ENCODE peak calls at places on chromosomes 3 and 15, in six cellular contexts. H is right atrium auricular region, T is right lobe of liver, B is H9, Y is NB4, N is A549. G is an unnamed sample.

GRCh38 chr3:65532164-65532563 is 506.6 kb downstream of the MAGI1 start:
- DNase-seq in H (no peak), T (no peak), Y (no peak), B (no peak), N (no peak), G (no peak)

GRCh38 chr3:153158961-153159735 is 2.9 kb upstream of the RAP2B start:
- DNase-seq in Y (no peak), T (no peak), N (no peak), B (no peak), H (no peak), G (no peak)

GRCh38 chr3:23915537-23916108 is 1.2 kb downstream of the NKIRAS1 start:
- DNase-seq in Y (peak), T (peak), H (no peak), N (no peak), B (no peak), G (no peak)

GRCh38 chr15:85623648-85624047 is 171.1 kb downstream of the KLHL25 start:
- DNase-seq in B (no peak), H (no peak), T (no peak), N (no peak), Y (peak), G (no peak)

GRCh38 chr3:197912770-197913476 is 37.1 kb upstream of the RPL35A start:
- DNase-seq in H (no peak), T (no peak), Y (no peak), B (peak), N (no peak), G (no peak)

GRCh38 chr3:52834871-52835501 is at the start of gene MUSTN1:
- DNase-seq in T (peak), Y (peak), B (no peak), H (peak), N (no peak), G (no peak)

GRCh38 chr3:196741401-196741761 is 1.7 kb downstream of the PAK2 start:
- DNase-seq in N (no peak), B (no peak), T (no peak), Y (no peak), H (no peak), G (no peak)

GRCh38 chr3:14369675-14370669 is 32.4 kb upstream of the SLC6A6 start:
- DNase-seq in B (peak), T (no peak), N (peak), Y (no peak), H (no peak), G (no peak)

GRCh38 chr15:90557651-90558084 is 27.9 kb downstream of the CRTC3 start:
- DNase-seq in T (peak), H (peak), Y (no peak), B (no peak), N (no peak), G (no peak)

GRCh38 chr3:13403818-13404216 is 16.3 kb downstream of the NUP210 start:
- DNase-seq in N (no peak), H (no peak), Y (no peak), B (no peak), T (no peak), G (no peak)

GRCh38 chr15:71352125-71352524 is 236.9 kb downstream of the THSD4 start:
- DNase-seq in N (no peak), B (no peak), Y (no peak), H (no peak), T (no peak), G (no peak)

GRCh38 chr3:27312044-27312668 is 57.0 kb downstream of the NEK10 start:
- DNase-seq in N (peak), B (no peak), Y (peak), H (no peak), T (no peak), G (no peak)

GRCh38 chr15:48395532-48396011 is 64.3 kb downstream of the DUT start:
- DNase-seq in T (no peak), B (no peak), H (peak), Y (no peak), N (no peak), G (no peak)

GRCh38 chr15:83164409-83165404 is 42.9 kb downstream of the HDGFL3 start:
- DNase-seq in Y (no peak), B (no peak), T (no peak), H (no peak), N (no peak), G (no peak)

GRCh38 chr3:81513591-81513990 is 247.9 kb downstream of the GBE1 start:
- DNase-seq in B (no peak), Y (no peak), H (no peak), T (no peak), N (no peak), G (no peak)

GRCh38 chr3:189143321-189143720 is 28.4 kb upstream of the TPRG1 start:
- DNase-seq in Y (no peak), N (no peak), H (no peak), T (no peak), B (no peak), G (no peak)

GRCh38 chr3:53139833-53140574 is 9.8 kb upstream of the RFT1 start:
- DNase-seq in B (no peak), H (no peak), T (no peak), N (no peak), Y (no peak), G (no peak)

GRCh38 chr15:80418892-80419537 is 14.8 kb downstream of the ARNT2 start:
- DNase-seq in B (no peak), N (peak), T (no peak), Y (peak), H (no peak), G (no peak)

GRCh38 chr3:40068647-40069046 is 240.9 kb upstream of the EIF1B start:
- DNase-seq in Y (no peak), N (no peak), T (no peak), B (no peak), H (no peak), G (no peak)

GRCh38 chr3:194840661-194841514 is 155.2 kb downstream of the FAM43A start:
- DNase-seq in H (peak), T (no peak), B (no peak), Y (peak), N (peak), G (no peak)

GRCh38 chr3:49058011-49058410 is 28.8 kb upstream of the IMPDH2 start:
- DNase-seq in N (no peak), Y (no peak), H (no peak), B (no peak), T (no peak), G (no peak)

GRCh38 chr3:108127301-108127988 is 36.6 kb upstream of the CD47 start:
- DNase-seq in B (no peak), H (no peak), T (no peak), Y (peak), N (no peak), G (no peak)

GRCh38 chr3:28348286-28348636 is 260 bp upstream of the ZCWPW2 start:
- DNase-seq in N (no peak), B (no peak), T (no peak), H (peak), Y (no peak), G (no peak)

GRCh38 chr3:64224826-64225606 is at the start of gene PRICKLE2:
- DNase-seq in B (peak), T (peak), N (peak), Y (no peak), H (peak), G (no peak)

GRCh38 chr3:52231502-52232278 is 6.2 kb upstream of the TLR9 start:
- DNase-seq in N (peak), T (peak), Y (peak), B (peak), H (no peak), G (no peak)

GRCh38 chr3:31648286-31648968 is 115.7 kb downstream of the STT3B start:
- DNase-seq in T (no peak), H (no peak), B (no peak), Y (no peak), N (no peak), G (no peak)

GRCh38 chr3:193775421-193776077 is 182.5 kb downstream of the OPA1 start:
- DNase-seq in B (peak), Y (no peak), H (no peak), T (no peak), N (no peak), G (no peak)

GRCh38 chr3:171183042-171183441 is 156.5 kb upstream of the SLC2A2 start:
- DNase-seq in H (no peak), T (peak), N (peak), Y (no peak), B (no peak), G (no peak)
- TF ChIP-seq CTCF in H (no peak), T (peak), N (peak), Y (no peak), B (no peak), G (peak)

GRCh38 chr15:29132110-29132420 is 137.6 kb downstream of the NSMCE3 start:
- DNase-seq in B (peak), H (no peak), Y (no peak), N (no peak), T (no peak), G (peak)

GRCh38 chr15:29130461-29130860 is 139.2 kb downstream of the NSMCE3 start:
- DNase-seq in N (no peak), H (no peak), T (no peak), B (no peak), Y (no peak), G (no peak)

GRCh38 chr15:29129903-29130302 is 139.7 kb downstream of the NSMCE3 start:
- DNase-seq in N (no peak), Y (no peak), H (no peak), B (no peak), T (no peak), G (peak)

GRCh38 chr15:29132786-29133185 is 136.8 kb downstream of the NSMCE3 start:
- DNase-seq in N (no peak), H (no peak), Y (no peak), T (no peak), B (no peak), G (peak)

GRCh38 chr15:29131336-29132109 is 138.1 kb downstream of the NSMCE3 start:
- DNase-seq in N (no peak), B (peak), Y (peak), H (no peak), T (no peak), G (peak)
- TF ChIP-seq CTCF in N (no peak), B (no peak), Y (no peak), H (no peak), T (no peak), G (no peak)

DNA sequence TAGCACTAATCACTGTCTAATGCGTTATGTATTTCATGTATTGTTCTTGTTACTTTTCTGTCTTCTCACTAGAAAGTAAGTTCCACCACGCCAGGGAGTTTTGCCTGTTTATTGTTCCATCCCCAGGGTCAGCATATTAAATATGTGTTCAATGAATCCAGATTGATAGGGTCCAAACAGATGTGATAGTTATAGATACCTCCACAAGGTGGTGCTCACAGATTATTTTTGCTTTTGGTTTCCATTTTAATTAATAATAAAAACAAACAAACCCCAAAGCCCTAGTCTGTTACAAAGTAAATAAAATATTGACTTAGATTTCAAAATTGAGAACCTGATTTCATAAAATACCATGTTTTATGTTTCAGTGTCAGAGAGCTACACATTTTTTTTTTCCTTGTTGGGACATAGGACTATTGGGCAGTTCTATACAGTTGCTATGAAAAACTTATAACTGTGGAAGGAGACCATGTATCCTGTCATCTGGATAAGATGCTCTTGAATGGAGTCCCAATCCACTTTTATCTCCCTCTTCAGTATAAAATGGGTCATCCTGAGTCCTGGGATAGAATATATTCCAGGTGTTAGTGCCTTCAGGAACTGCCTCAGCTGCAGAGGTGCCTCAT is 12.4 kb downstream of the OTOL1 start:
- DNase-seq in B (no peak), Y (peak), T (no peak), H (no peak), N (peak), G (no peak)
- TF ChIP-seq CTCF in B (peak), Y (no peak), T (peak), H (peak), N (peak), G (peak)

GRCh38 chr15:100384108-100384410 is 42.3 kb upstream of the ADAMTS17 start:
- DNase-seq in B (no peak), Y (no peak), H (no peak), T (no peak), N (no peak), G (no peak)
- TF ChIP-seq CTCF in B (no peak), Y (no peak), H (no peak), T (no peak), N (no peak), G (no peak)

GRCh38 chr15:87781959-87782625 is 474.4 kb downstream of the NTRK3 start:
- DNase-seq in B (no peak), T (no peak), Y (no peak), N (no peak), H (no peak), G (no peak)

GRCh38 chr15:87779746-87780145 is 476.8 kb downstream of the NTRK3 start:
- DNase-seq in T (no peak), N (no peak), H (no peak), B (no peak), Y (no peak), G (no peak)

GRCh38 chr15:87777054-87777498 is 479.5 kb downstream of the NTRK3 start:
- DNase-seq in T (no peak), Y (peak), B (no peak), N (no peak), H (peak), G (no peak)

DNA sequence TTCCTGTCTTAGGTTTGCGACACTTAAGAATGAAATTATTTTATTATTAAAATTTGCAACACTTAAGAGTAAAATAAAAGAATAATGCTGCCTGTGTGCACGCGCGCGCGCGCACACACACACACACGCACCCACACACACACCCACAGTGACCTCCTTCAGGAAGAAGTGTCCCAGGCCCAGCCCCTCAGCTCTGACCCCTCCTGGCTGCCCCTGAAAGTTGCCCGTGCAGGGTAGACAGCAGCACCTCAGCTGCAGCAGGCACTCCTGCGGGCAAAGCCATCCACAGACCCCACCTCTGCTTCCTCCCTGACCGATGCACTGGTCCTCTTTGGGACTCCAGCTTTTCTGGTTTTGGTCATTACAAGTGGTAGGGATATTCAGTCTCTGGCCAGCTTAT is 478.2 kb downstream of the NTRK3 start:
- DNase-seq in Y (no peak), T (no peak), N (no peak), B (no peak), H (no peak), G (no peak)
- TF ChIP-seq CTCF in Y (no peak), T (no peak), N (no peak), B (peak), H (no peak), G (no peak)

DNA sequence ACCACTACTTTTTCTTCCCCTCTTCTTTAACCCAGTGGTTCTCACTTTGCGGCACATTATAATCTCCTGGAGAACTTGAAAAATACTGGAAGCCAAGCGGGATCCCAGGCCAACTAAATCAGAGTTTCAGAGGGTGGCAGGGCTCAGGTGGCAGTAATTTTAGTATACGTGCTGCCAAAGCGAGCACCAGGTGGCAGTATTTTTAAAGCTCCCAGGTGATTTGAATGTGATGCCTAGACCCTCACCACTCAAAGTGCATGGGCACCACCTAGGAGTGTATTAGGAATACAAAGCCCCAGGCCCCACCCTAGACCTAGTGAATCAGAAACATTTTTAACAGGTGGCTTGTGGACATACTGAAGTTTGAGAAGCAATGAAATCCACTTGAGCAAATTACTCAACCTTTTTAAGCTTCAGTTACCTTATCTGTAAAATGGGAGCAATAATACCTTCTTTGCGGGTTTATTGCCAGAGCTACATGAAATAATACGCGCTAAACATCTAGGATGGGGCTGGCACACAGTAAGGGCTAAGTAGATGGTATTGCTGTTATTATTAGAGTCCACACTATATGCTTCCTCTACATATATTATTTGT is 8.3 kb downstream of the B3GALNT1 start:
- DNase-seq in N (peak), H (no peak), B (peak), Y (peak), T (peak), G (no peak)
- TF ChIP-seq CTCF in N (peak), H (peak), B (peak), Y (peak), T (peak), G (peak)

DNA sequence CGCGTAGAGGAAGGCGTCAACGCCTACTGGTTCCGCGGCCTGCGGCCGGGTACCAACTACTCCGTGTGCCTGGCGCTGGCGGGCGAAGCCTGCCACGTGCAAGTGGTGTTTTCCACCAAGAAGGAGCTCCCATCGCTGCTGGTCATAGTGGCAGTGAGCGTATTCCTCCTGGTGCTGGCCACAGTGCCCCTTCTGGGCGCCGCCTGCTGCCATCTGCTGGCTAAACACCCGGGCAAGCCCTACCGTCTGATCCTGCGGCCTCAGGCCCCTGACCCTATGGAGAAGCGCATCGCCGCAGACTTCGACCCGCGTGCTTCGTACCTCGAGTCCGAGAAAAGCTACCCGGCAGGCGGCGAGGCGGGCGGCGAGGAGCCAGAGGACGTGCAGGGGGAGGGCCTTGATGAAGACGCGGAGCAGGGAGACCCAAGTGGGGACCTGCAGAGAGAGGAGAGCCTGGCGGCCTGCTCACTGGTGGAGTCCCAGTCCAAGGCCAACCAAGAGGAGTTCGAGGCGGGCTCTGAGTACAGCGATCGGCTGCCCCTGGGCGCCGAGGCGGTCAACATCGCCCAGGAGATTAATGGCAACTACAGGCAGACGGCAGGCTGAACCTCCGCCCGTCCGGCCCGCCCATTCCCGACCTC is 4.1 kb downstream of the ISLR2 start:
- DNase-seq in H (no peak), T (peak), N (no peak), B (peak), Y (peak), G (no peak)
- TF ChIP-seq CTCF in H (peak), T (peak), N (peak), B (peak), Y (peak), G (peak)

GRCh38 chr15:28989239-28989830 is 103.6 kb downstream of the APBA2 start:
- DNase-seq in Y (peak), T (no peak), N (no peak), B (peak), H (no peak), G (no peak)
- TF ChIP-seq CTCF in Y (peak), T (no peak), N (no peak), B (peak), H (no peak), G (peak)

G was measured in chondrocyte.